ENCODE peak calls at places on chromosomes 5 and 9, in eight cellular contexts. Y is tibial nerve, T is lower leg skin, H is HFFc6, G is astrocyte of the spinal cord, O is MM.1S, I is foreskin fibroblast, K is A549. A is an unnamed sample.

GRCh38 chr5:35205606-35206005 is 24.7 kb downstream of the PRLR start:
- DNase-seq in H (no peak), K (no peak), Y (no peak), T (no peak), I (no peak), O (no peak), G (no peak), A (no peak)

GRCh38 chr5:107604990-107605389 is 65.7 kb downstream of the EFNA5 start:
- DNase-seq in H (no peak), O (no peak), T (no peak), Y (no peak), K (no peak), G (no peak), I (peak; percentile 89), A (no peak)

GRCh38 chr9:87613265-87614111 is 112.4 kb upstream of the CTSL start:
- DNase-seq in T (no peak), O (no peak), I (no peak), K (no peak), H (no peak), Y (no peak), G (peak; percentile 52), A (peak; percentile 79)

GRCh38 chr9:20783057-20784038 is 99.3 kb downstream of the FOCAD start:
- DNase-seq in O (no peak), T (no peak), K (no peak), H (no peak), I (no peak), Y (no peak), G (peak; percentile 6), A (no peak)

GRCh38 chr5:112717506-112718082 is 20.1 kb upstream of the APC start:
- DNase-seq in O (no peak), K (no peak), Y (no peak), H (no peak), I (no peak), T (no peak), G (no peak), A (no peak)

GRCh38 chr5:109826426-109826825 is 136.7 kb downstream of the MAN2A1 start:
- DNase-seq in Y (no peak), G (no peak), K (no peak), I (peak; percentile 6), H (no peak), T (no peak), O (no peak), A (no peak)

GRCh38 chr5:173831196-173831914 is 56.8 kb upstream of the CPEB4 start:
- DNase-seq in Y (no peak), I (no peak), K (no peak), H (no peak), G (no peak), O (no peak), T (no peak), A (no peak)

GRCh38 chr5:10789021-10789420 is 28.0 kb upstream of the DAP start:
- DNase-seq in H (peak; percentile 85), G (peak; percentile 85), Y (no peak), O (no peak), K (no peak), I (peak; percentile 88), T (peak; percentile 23), A (no peak)

GRCh38 chr9:122223435-122223834 is 5.3 kb downstream of the LHX6 start:
- DNase-seq in H (no peak), I (no peak), K (no peak), O (no peak), T (no peak), Y (no peak), G (no peak), A (no peak)

GRCh38 chr5:134413046-134413445 is 1.4 kb upstream of the CDKN2AIPNL start:
- DNase-seq in K (no peak), G (no peak), I (no peak), Y (no peak), O (no peak), H (no peak), T (no peak), A (no peak)

GRCh38 chr9:127505396-127506116 is 54.2 kb downstream of the LRSAM1 start:
- DNase-seq in O (peak; percentile 12), T (no peak), I (peak; percentile 71), H (peak; percentile 39), Y (no peak), G (no peak), K (peak; percentile 62), A (no peak)

GRCh38 chr9:100186356-100186755 is 87.3 kb downstream of the INVS start:
- DNase-seq in Y (no peak), G (no peak), H (peak; percentile 9), T (no peak), I (peak; percentile 30), K (no peak), O (no peak), A (no peak)

GRCh38 chr5:152309926-152310450 is 95.1 kb downstream of the NMUR2 start:
- DNase-seq in T (no peak), G (no peak), Y (no peak), I (no peak), H (no peak), O (no peak), K (no peak), A (no peak)

GRCh38 chr9:109716631-109717030 is 63.4 kb upstream of the PALM2AKAP2 start:
- DNase-seq in I (no peak), K (no peak), Y (no peak), H (no peak), G (no peak), T (no peak), O (no peak), A (no peak)

GRCh38 chr9:35728041-35728971 is 3.7 kb downstream of the TLN1 start:
- DNase-seq in O (peak; percentile 29), K (no peak), I (peak; percentile 96), H (peak; percentile 90), Y (peak; percentile 67), G (peak; percentile 87), T (peak; percentile 67), A (peak; percentile 76)

GRCh38 chr9:124398191-124398590 is 17.1 kb downstream of the PSMB7 start:
- DNase-seq in T (no peak), K (no peak), H (no peak), O (no peak), G (no peak), Y (no peak), I (no peak), A (no peak)

DNA sequence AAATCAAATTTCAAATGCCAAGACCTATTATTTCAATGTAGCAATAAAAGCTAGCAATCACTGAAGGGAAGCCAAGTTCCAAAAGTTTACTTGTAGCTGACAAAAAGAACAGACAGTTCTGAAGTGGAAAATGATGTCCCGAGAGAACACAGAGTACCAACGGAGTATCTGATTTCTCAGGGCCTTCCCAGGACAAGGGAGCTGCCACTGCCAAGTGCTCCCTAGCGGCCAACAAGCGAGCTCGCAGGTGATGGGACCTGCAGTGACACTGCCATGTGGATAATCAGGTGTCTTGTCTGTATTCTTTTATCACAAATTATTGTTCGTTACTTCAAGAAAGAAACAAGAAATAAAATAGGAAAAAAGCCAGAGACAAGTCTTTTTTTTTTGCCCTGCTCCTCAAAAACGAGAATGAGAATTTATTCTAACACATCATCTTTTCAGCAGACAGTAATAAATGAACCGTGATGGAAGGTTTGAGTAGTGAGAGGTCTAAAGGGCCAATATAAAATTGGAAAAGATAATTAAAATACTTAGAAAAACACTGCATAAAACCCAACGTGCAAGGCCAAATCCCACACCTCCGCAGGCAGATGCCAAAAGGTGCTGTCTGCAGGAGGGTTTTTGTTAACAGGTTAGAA is 159.4 kb downstream of the MYO10 start:
- DNase-seq in I (peak; percentile 22), K (no peak), G (no peak), Y (peak; percentile 20), T (peak; percentile 48), H (no peak), O (no peak), A (no peak)
- TF ChIP-seq CTCF in I (peak; percentile 8), K (peak; percentile 20), G (peak; percentile 46), Y (no peak), T (no peak), H (no peak), O (peak; percentile 5), A (no peak)

DNA sequence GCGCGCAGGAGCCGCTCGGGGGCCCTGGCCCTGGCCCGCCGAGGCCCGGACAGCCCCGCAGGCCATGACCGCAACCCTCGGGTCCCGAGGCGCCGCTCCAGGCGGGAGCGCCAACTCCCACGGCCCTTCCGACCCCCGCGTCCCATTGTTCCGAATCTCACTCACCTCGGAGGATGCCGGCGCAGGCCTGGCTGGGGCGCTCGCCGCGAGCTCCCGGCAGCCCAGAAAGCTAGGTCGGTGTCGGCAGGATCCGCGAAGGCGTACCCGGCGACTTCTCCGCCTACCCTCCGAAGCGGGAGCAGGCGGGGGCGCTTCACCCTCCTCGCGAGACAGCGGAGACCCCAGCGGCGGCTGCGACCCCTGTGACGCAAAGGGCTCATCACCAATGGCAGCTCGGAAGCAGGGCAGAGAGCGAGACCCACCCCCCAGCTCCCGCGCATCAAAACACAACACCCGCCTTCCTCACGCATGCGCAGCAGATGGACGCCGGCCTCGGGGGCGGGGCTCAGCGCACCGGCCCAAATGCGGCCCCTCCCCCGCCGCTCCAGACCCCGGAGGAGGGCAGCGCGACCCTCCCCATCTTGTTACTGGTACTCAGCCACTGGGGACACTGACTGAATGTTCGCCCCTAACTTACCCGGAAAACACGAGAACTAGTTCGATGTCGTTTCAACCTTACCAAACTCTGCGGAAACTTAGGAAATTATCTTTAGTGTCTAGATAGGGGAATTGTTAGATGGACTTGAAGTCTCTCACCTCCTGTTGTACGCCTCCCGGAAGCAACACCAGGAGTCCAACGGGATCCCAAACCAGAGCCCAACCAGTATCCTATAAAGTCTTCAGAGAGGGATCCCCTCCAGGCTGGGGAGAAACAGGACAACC is 1.3 kb upstream of the SMIM27 start:
- DNase-seq in I (peak; percentile 93), H (peak; percentile 78), G (peak; percentile 93), Y (peak; percentile 90), K (peak; percentile 97), O (peak; percentile 91), T (peak; percentile 89), A (peak; percentile 90)
- TF ChIP-seq CTCF in I (peak; percentile 5), H (peak; percentile 7), G (peak; percentile 8), Y (peak; percentile 26), K (no peak), O (peak; percentile 23), T (no peak), A (no peak)

GRCh38 chr9:14923701-14924100 is 13.5 kb upstream of the FREM1 start:
- DNase-seq in T (no peak), H (no peak), G (no peak), I (peak; percentile 55), Y (no peak), O (no peak), K (no peak), A (no peak)
- TF ChIP-seq CTCF in T (no peak), H (no peak), G (no peak), I (no peak), Y (no peak), O (no peak), K (no peak), A (no peak)

GRCh38 chr9:34335376-34335775 is 6.0 kb downstream of the NUDT2 start:
- DNase-seq in Y (no peak), K (no peak), T (no peak), O (no peak), I (no peak), H (no peak), G (no peak), A (no peak)

GRCh38 chr9:34334337-34334824 is 5.0 kb downstream of the NUDT2 start:
- DNase-seq in I (no peak), O (no peak), T (no peak), K (no peak), H (no peak), Y (no peak), G (no peak), A (no peak)

GRCh38 chr9:34334916-34335315 is 5.5 kb downstream of the NUDT2 start:
- DNase-seq in T (no peak), I (no peak), K (no peak), O (no peak), H (no peak), Y (no peak), G (no peak), A (no peak)

GRCh38 chr9:34338664-34339063 is 9.3 kb downstream of the NUDT2 start:
- DNase-seq in I (no peak), O (no peak), T (no peak), Y (no peak), H (no peak), G (no peak), K (no peak), A (no peak)

GRCh38 chr9:34337404-34337803 is 8.0 kb downstream of the NUDT2 start:
- DNase-seq in I (peak; percentile 52), O (no peak), K (no peak), H (no peak), G (peak; percentile 12), Y (no peak), T (no peak), A (no peak)
- TF ChIP-seq CTCF in I (peak; percentile 17), O (no peak), K (no peak), H (peak; percentile 46), G (peak; percentile 36), Y (no peak), T (no peak), A (no peak)